ENCODE peak calls at places on chromosomes 16 and 17, in five cellular contexts. R is H1, Z is AG09309, T is esophagus squamous epithelium, C is left ventricle myocardium inferior. P is an unnamed sample.

GRCh38 chr16:19130852-19131808 is 17.4 kb downstream of the ITPRIPL2 start:
- DNase-seq in R (no peak), Z (no peak), T (no peak), C (peak; percentile 54), P (peak; percentile 94)

GRCh38 chr17:80176757-80177156 is 6.9 kb downstream of the CARD14 start:
- DNase-seq in R (no peak), Z (no peak), T (no peak), C (no peak), P (no peak)

GRCh38 chr16:25109643-25110042 is 1.9 kb upstream of the LCMT1 start:
- DNase-seq in R (no peak), Z (peak; percentile 86), T (no peak), C (no peak), P (peak; percentile 90)

GRCh38 chr16:89700649-89701424 is 668 bp downstream of the SPATA2L start:
- DNase-seq in R (peak; percentile 76), Z (no peak), T (no peak), C (no peak), P (no peak)

GRCh38 chr16:11315499-11315898 is 29.8 kb upstream of the RMI2 start:
- DNase-seq in R (peak; percentile 85), Z (no peak), T (no peak), C (no peak), P (no peak)

GRCh38 chr16:70804729-70805169 is 3.8 kb upstream of the VAC14 start:
- DNase-seq in R (no peak), Z (no peak), T (no peak), C (no peak), P (no peak)

GRCh38 chr16:75928295-75928694 is 202.0 kb upstream of the CPHXL start:
- DNase-seq in R (no peak), Z (no peak), T (no peak), C (no peak), P (no peak)

GRCh38 chr17:82396601-82397435 is 21.3 kb upstream of the HEXD start:
- DNase-seq in R (no peak), Z (peak; percentile 98), T (no peak), C (no peak), P (no peak)

GRCh38 chr16:69839798-69840409 is 77.8 kb downstream of the WWP2 start:
- DNase-seq in R (no peak), Z (no peak), T (no peak), C (peak; percentile 45), P (no peak)

GRCh38 chr16:54654429-54654828 is 276.2 kb upstream of the IRX5 start:
- DNase-seq in R (no peak), Z (no peak), T (no peak), C (no peak), P (no peak)

GRCh38 chr17:5184284-5184683 is 7.4 kb downstream of the ZNF594 start:
- DNase-seq in R (no peak), Z (no peak), T (no peak), C (no peak), P (no peak)

GRCh38 chr16:6725634-6726331 is 606.9 kb upstream of the RBFOX1 start:
- DNase-seq in R (no peak), Z (no peak), T (no peak), C (no peak), P (no peak)

GRCh38 chr17:81523139-81524062 is 4.8 kb upstream of the FSCN2 start:
- DNase-seq in R (peak; percentile 74), Z (peak; percentile 45), T (no peak), C (no peak), P (no peak)

GRCh38 chr17:68346448-68346847 is 55.2 kb downstream of the ARSG start:
- DNase-seq in R (no peak), Z (no peak), T (no peak), C (peak; percentile 21), P (no peak)

GRCh38 chr17:78368854-78369495 is 9.1 kb upstream of the SOCS3 start:
- DNase-seq in R (no peak), Z (no peak), T (no peak), C (no peak), P (no peak)

GRCh38 chr17:58268774-58269556 is 11.8 kb downstream of the MPO start:
- DNase-seq in R (peak; percentile 33), Z (no peak), T (no peak), C (no peak), P (no peak)

GRCh38 chr17:55366020-55366481 is 55.6 kb downstream of the MMD start:
- DNase-seq in R (no peak), Z (no peak), T (no peak), C (no peak), P (no peak)

GRCh38 chr16:24701521-24701951 is 27.9 kb upstream of the TNRC6A start:
- DNase-seq in R (no peak), Z (no peak), T (no peak), C (no peak), P (peak; percentile 37)

GRCh38 chr17:74860229-74860998 is 729 bp upstream of the GRIN2C start:
- DNase-seq in R (peak; percentile 68), Z (no peak), T (no peak), C (no peak), P (no peak)

GRCh38 chr16:75261590-75262078 is 10.2 kb upstream of the BCAR1 start:
- DNase-seq in R (peak; percentile 46), Z (no peak), T (no peak), C (no peak), P (no peak)

GRCh38 chr17:58783380-58783779 is 27.7 kb downstream of the PPM1E start:
- DNase-seq in R (no peak), Z (no peak), T (no peak), C (no peak), P (no peak)

GRCh38 chr16:80806957-80807356 is 2.6 kb upstream of the CDYL2 start:
- DNase-seq in R (no peak), Z (peak; percentile 14), T (no peak), C (no peak), P (peak; percentile 24)

GRCh38 chr17:37055511-37055910 is 106.8 kb downstream of the AATF start:
- DNase-seq in R (no peak), Z (no peak), T (no peak), C (no peak), P (no peak)

GRCh38 chr16:30063893-30064745 is 1.4 kb upstream of the ALDOA start:
- DNase-seq in R (peak; percentile 77), Z (no peak), T (no peak), C (peak; percentile 84), P (no peak)

GRCh38 chr17:73261952-73262675 is 434 bp upstream of the CPSF4L start:
- DNase-seq in R (peak; percentile 63), Z (no peak), T (no peak), C (no peak), P (no peak)

GRCh38 chr17:37259030-37259735 is 116.6 kb upstream of the C17orf78 start:
- DNase-seq in R (no peak), Z (no peak), T (no peak), C (no peak), P (no peak)

GRCh38 chr16:50266337-50267091 is at the start of gene ADCY7:
- DNase-seq in R (no peak), Z (peak; percentile 38), T (peak; percentile 28), C (peak; percentile 69), P (no peak)

GRCh38 chr17:31472137-31472536 is 80.7 kb downstream of the RAB11FIP4 start:
- DNase-seq in R (no peak), Z (no peak), T (no peak), C (no peak), P (no peak)

GRCh38 chr17:79041723-79042420 is 17.9 kb downstream of the C1QTNF1 start:
- DNase-seq in R (no peak), Z (no peak), T (no peak), C (no peak), P (no peak)

GRCh38 chr17:78343433-78344201 is 16.3 kb downstream of the SOCS3 start:
- DNase-seq in R (no peak), Z (no peak), T (peak; percentile 47), C (no peak), P (no peak)

GRCh38 chr16:75494696-75495601 is at the start of gene CHST6:
- DNase-seq in R (peak; percentile 91), Z (no peak), T (no peak), C (peak; percentile 41), P (no peak)

GRCh38 chr17:40093005-40093579 is 7.3 kb downstream of the NR1D1 start:
- DNase-seq in R (no peak), Z (no peak), T (no peak), C (no peak), P (no peak)

DNA sequence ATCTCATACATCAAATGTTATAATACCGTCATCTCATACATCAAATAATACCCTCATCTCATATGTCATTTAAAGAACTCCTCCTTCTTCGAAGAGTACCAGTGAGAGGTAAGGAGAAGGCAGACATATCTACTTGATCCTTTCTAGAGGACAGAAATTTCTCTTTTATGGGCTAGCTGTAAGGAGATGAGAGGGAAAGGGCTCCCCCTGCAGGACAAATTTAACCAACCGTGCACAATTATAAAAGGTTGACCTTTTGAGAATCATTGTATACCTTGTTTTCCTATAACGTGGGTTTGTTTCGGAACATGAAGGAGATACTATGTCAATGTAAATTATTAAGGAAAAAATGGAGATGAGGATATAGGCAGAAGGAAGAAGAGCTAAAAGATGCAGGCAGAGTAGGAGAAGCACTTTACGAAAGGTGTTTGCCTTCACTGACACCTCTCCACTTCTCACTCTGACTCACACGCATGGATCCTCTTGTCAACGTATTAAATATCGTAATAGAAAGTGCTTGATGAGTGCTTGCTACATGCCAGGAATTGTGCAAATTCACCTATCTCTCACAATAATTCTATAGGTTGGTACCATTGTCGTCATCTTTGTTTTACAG is 465.9 kb upstream of the ERCC4 start:
- DNase-seq in R (peak; percentile 72), Z (no peak), T (no peak), C (no peak), P (no peak)
- TF ChIP-seq CTCF in R (peak; percentile 61), Z (peak; percentile 40), T (peak; percentile 57), C (peak; percentile 44), P (peak; percentile 15)

DNA sequence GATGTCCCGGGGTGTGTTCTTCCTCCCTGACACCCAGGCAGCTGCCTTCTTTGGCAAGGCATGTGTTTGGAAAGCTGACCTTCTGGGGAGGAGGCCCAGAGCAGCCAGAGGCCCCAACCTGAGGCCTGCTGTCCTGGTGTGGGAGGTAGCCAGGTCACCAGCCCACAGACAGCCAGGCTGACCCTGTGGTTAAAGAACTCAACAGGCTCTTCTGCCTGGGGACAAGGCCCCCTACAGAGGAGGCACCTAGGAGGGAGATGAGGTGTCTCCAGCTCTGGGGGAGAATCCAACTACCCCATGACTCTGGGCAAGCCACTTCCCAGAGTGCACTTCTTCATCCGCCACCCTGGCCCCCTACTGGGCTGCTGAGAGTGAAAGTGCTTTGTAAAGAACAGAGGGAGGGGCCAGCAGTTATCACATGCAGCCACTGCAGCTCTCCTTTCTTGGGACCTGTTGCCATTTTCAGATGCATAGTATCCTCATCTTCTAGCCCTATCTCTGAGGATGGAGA is 13.1 kb upstream of the SREBF1 start:
- DNase-seq in R (no peak), Z (no peak), T (no peak), C (peak; percentile 42), P (no peak)
- TF ChIP-seq CTCF in R (no peak), Z (peak; percentile 25), T (no peak), C (peak; percentile 53), P (peak; percentile 33)

GRCh38 chr17:64357191-64357981 is 33.3 kb downstream of the PECAM1 start:
- DNase-seq in R (no peak), Z (peak; percentile 99), T (no peak), C (peak; percentile 71), P (peak; percentile 99)
- TF ChIP-seq CTCF in R (peak; percentile 8), Z (no peak), T (no peak), C (no peak), P (peak; percentile 12)

GRCh38 chr17:28710948-28711722 is 553 bp downstream of the PROCA1 start:
- DNase-seq in R (peak; percentile 96), Z (peak; percentile 55), T (peak; percentile 48), C (peak; percentile 90), P (no peak)
- TF ChIP-seq CTCF in R (no peak), Z (no peak), T (no peak), C (no peak), P (no peak)

GRCh38 chr16:77975942-77976341 is 46.4 kb upstream of the CLEC3A start:
- DNase-seq in R (no peak), Z (no peak), T (no peak), C (no peak), P (no peak)
- TF ChIP-seq CTCF in R (no peak), Z (no peak), T (no peak), C (no peak), P (no peak)

P was measured in HFF-Myc.